ENCODE peak calls at places on chromosomes 7 and 10, in six cellular contexts. T is AG04450; Z is kidney; J is GM12865; Q is activated T-helper 9 cell treated with anti-CD3 and anti-CD28 coated beads, Interleukin-2, amount 50 U/mL, for 16 hours; P is RWPE1. V is an unnamed sample.

GRCh38 chr10:113384181-113384580 is 168.7 kb upstream of the HABP2 start:
- DNase-seq in J (no peak), P (no peak), Q (no peak), Z (no peak), T (no peak), V (no peak)

GRCh38 chr7:127792528-127793342 is 140.7 kb downstream of the SND1 start:
- DNase-seq in T (no peak), J (peak; percentile 47), Z (no peak), P (no peak), Q (no peak), V (no peak)

GRCh38 chr10:1215862-1216575 is 159.8 kb downstream of the WDR37 start:
- DNase-seq in Q (no peak), P (no peak), Z (no peak), J (no peak), T (no peak), V (no peak)

GRCh38 chr10:17047908-17048307 is 81.7 kb downstream of the CUBN start:
- DNase-seq in Q (no peak), Z (no peak), T (no peak), J (no peak), P (no peak), V (no peak)

GRCh38 chr7:37488163-37488759 is 39.6 kb upstream of the ELMO1 start:
- DNase-seq in J (peak; percentile 20), Q (no peak), P (no peak), T (no peak), Z (no peak), V (no peak)

GRCh38 chr7:510782-511281 is 8.8 kb downstream of the PDGFA start:
- DNase-seq in J (no peak), Z (peak; percentile 76), Q (no peak), T (no peak), P (no peak), V (no peak)

GRCh38 chr7:100603697-100604077 is 1.5 kb downstream of the PCOLCE start:
- DNase-seq in Q (no peak), J (no peak), Z (no peak), P (peak; percentile 10), T (no peak), V (no peak)

GRCh38 chr7:93055543-93056107 is 62.2 kb downstream of the SAMD9 start:
- DNase-seq in Q (no peak), Z (no peak), P (peak; percentile 49), T (no peak), J (peak; percentile 52), V (no peak)

GRCh38 chr10:89915970-89916369 is 214.6 kb downstream of the KIF20B start:
- DNase-seq in Q (no peak), Z (no peak), P (no peak), J (no peak), T (no peak), V (no peak)

GRCh38 chr7:725223-726005 is 1.1 kb upstream of the DNAAF5 start:
- DNase-seq in J (no peak), Z (no peak), P (no peak), Q (no peak), T (no peak), V (no peak)

GRCh38 chr10:102396751-102397151 is 1.2 kb downstream of the NFKB2 start:
- DNase-seq in Z (no peak), Q (no peak), T (no peak), J (no peak), P (no peak), V (no peak)

GRCh38 chr10:87618470-87619423 is 40.9 kb upstream of the PAPSS2 start:
- DNase-seq in P (no peak), Z (no peak), J (no peak), Q (no peak), T (no peak), V (no peak)

GRCh38 chr7:153386581-153386980 is 627.0 kb downstream of the ACTR3B start:
- DNase-seq in T (no peak), P (no peak), Z (no peak), Q (no peak), J (no peak), V (no peak)

GRCh38 chr7:106773228-106773627 is 91.9 kb upstream of the PIK3CG start:
- DNase-seq in Z (no peak), T (no peak), Q (no peak), J (no peak), P (no peak), V (no peak)

GRCh38 chr10:14953452-14954000 is 370 bp downstream of the DCLRE1C start:
- DNase-seq in P (peak; percentile 34), J (peak; percentile 86), T (peak; percentile 7), Z (peak; percentile 83), Q (no peak), V (no peak)

GRCh38 chr10:98664329-98665042 is 217.8 kb upstream of the HPS1 start:
- DNase-seq in T (no peak), J (peak; percentile 74), P (peak; percentile 36), Z (no peak), Q (no peak), V (no peak)

GRCh38 chr10:65496541-65496940 is 1429.3 kb upstream of the LRRTM3 start:
- DNase-seq in P (no peak), Z (no peak), J (no peak), T (no peak), Q (no peak), V (no peak)

GRCh38 chr7:57179776-57180415 is 47.7 kb upstream of the ZNF479 start:
- DNase-seq in T (no peak), Z (no peak), Q (no peak), P (no peak), J (no peak), V (no peak)

GRCh38 chr10:126160971-126161630 is 227.2 kb downstream of the ADAM12 start:
- DNase-seq in T (no peak), P (no peak), J (no peak), Q (no peak), Z (no peak), V (no peak)

GRCh38 chr10:31749293-31749692 is 179.3 kb downstream of the ARHGAP12 start:
- DNase-seq in P (no peak), Q (no peak), T (no peak), J (no peak), Z (no peak), V (no peak)

GRCh38 chr10:21519327-21519933 is 6.1 kb downstream of the SKIDA1 start:
- DNase-seq in T (no peak), Q (no peak), Z (no peak), P (no peak), J (no peak), V (no peak)

GRCh38 chr10:5583525-5584175 is 58.9 kb downstream of the CALML3 start:
- DNase-seq in Q (no peak), T (no peak), J (peak; percentile 87), P (peak; percentile 62), Z (peak; percentile 95), V (no peak)

GRCh38 chr7:20330797-20331230 is at the start of gene ITGB8:
- DNase-seq in T (no peak), Q (no peak), J (peak; percentile 55), P (peak; percentile 46), Z (no peak), V (no peak)

V was measured in smooth muscle cell of the brain vasculature.